ENCODE peak calls at places on chromosome 16, in five cellular contexts. One of them, this sample, is unnamed.

GRCh38 chr16:85834741-85835140 is 35.2 kb downstream of the COX4I1 start:
- DNase-seq in ascending aorta: no peak
- DNase-seq in breast epithelium: no peak
- DNase-seq in epithelial cell of esophagus: no peak
- DNase-seq in fibroblast of lung: no peak
- DNase-seq in this sample: no peak

GRCh38 chr16:66490774-66491715 is 58.9 kb downstream of the TK2 start:
- DNase-seq in ascending aorta: no peak
- DNase-seq in breast epithelium: peak
- DNase-seq in epithelial cell of esophagus: no peak
- DNase-seq in fibroblast of lung: no peak
- DNase-seq in this sample: no peak

GRCh38 chr16:49441366-49441780 is 67.8 kb downstream of the C16orf78 start:
- DNase-seq in ascending aorta: no peak
- DNase-seq in breast epithelium: no peak
- DNase-seq in epithelial cell of esophagus: no peak
- DNase-seq in fibroblast of lung: no peak
- DNase-seq in this sample: peak

GRCh38 chr16:66228791-66229190 is 137.7 kb upstream of the CDH5 start:
- DNase-seq in ascending aorta: no peak
- DNase-seq in breast epithelium: no peak
- DNase-seq in epithelial cell of esophagus: no peak
- DNase-seq in fibroblast of lung: peak
- DNase-seq in this sample: no peak

GRCh38 chr16:10501016-10501607 is 79.3 kb downstream of the EMP2 start:
- DNase-seq in ascending aorta: no peak
- DNase-seq in breast epithelium: no peak
- DNase-seq in epithelial cell of esophagus: no peak
- DNase-seq in fibroblast of lung: no peak
- DNase-seq in this sample: no peak

GRCh38 chr16:70646260-70647241 is at the start of gene IL34:
- DNase-seq in ascending aorta: no peak
- DNase-seq in breast epithelium: no peak
- DNase-seq in epithelial cell of esophagus: no peak
- DNase-seq in fibroblast of lung: no peak
- DNase-seq in this sample: no peak

GRCh38 chr16:87067890-87068289 is 249.3 kb downstream of the C16orf95 start:
- DNase-seq in ascending aorta: no peak
- DNase-seq in breast epithelium: no peak
- DNase-seq in epithelial cell of esophagus: no peak
- DNase-seq in fibroblast of lung: no peak
- DNase-seq in this sample: no peak

GRCh38 chr16:53991181-53992056 is 287.5 kb downstream of the FTO start:
- DNase-seq in ascending aorta: no peak
- DNase-seq in breast epithelium: no peak
- DNase-seq in epithelial cell of esophagus: peak
- DNase-seq in fibroblast of lung: peak
- DNase-seq in this sample: peak

GRCh38 chr16:9035986-9036385 is 55.5 kb upstream of the HAPSTR1 start:
- DNase-seq in ascending aorta: no peak
- DNase-seq in breast epithelium: no peak
- DNase-seq in epithelial cell of esophagus: no peak
- DNase-seq in fibroblast of lung: no peak
- DNase-seq in this sample: no peak

GRCh38 chr16:85454171-85454883 is 158.8 kb upstream of the GSE1 start:
- DNase-seq in ascending aorta: no peak
- DNase-seq in breast epithelium: no peak
- DNase-seq in epithelial cell of esophagus: no peak
- DNase-seq in fibroblast of lung: peak
- DNase-seq in this sample: no peak

GRCh38 chr16:81755915-81756644 is 23.0 kb upstream of the PLCG2 start:
- DNase-seq in ascending aorta: no peak
- DNase-seq in breast epithelium: no peak
- DNase-seq in epithelial cell of esophagus: no peak
- DNase-seq in fibroblast of lung: no peak
- DNase-seq in this sample: no peak

GRCh38 chr16:67857547-67858233 is 10.2 kb upstream of the CENPT start:
- DNase-seq in ascending aorta: peak
- DNase-seq in breast epithelium: peak
- DNase-seq in epithelial cell of esophagus: peak
- DNase-seq in fibroblast of lung: peak
- DNase-seq in this sample: no peak

DNA sequence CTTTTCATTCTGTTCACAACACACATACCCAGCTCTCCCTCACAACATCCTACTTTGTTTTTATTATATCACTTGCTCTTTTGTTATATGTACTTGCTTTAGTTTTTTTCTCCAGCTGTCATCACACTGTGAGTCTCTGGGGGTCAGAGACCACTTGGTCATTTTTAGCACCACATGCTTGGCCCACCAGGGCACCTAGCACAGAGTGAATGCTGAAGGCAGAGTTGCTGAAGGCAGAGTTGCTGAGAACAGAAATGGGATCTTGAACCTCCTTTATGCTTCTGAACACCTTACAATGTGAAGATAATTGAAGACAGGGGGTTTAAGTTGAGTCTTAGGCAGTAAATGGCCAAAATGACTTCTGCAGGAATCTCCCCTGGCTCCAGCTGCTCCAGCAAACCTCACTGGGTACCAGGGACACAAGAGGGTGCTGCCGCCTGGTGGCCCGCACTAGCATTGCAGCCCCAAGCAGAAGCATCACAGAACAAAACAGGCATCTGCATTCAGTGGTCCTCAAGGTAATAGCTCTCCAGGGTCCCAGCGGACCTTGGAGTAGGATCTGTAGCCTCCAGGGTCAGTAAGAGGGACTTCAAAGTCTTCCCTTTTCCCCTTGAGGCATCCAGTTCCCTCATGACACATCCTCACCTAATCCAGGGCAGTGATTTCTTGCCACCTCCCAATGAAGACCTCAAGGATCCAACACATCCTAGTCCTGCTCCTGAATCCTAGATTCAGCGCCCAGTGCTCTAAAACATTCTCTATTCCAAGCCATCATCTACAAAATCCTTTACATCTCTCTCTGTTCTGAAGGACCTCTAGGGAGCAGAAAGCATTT is 1972.6 kb downstream of the TP53TG3F start:
- DNase-seq in ascending aorta: no peak
- DNase-seq in breast epithelium: no peak
- DNase-seq in epithelial cell of esophagus: peak
- DNase-seq in fibroblast of lung: no peak
- DNase-seq in this sample: no peak
- TF ChIP-seq CTCF in ascending aorta: peak
- TF ChIP-seq CTCF in breast epithelium: no peak
- TF ChIP-seq CTCF in epithelial cell of esophagus: peak
- TF ChIP-seq CTCF in fibroblast of lung: peak
- TF ChIP-seq CTCF in this sample: peak

GRCh38 chr16:89357055-89357454 is 133.3 kb downstream of the ANKRD11 start:
- DNase-seq in ascending aorta: no peak
- DNase-seq in breast epithelium: no peak
- DNase-seq in epithelial cell of esophagus: peak
- DNase-seq in fibroblast of lung: no peak
- DNase-seq in this sample: no peak
- TF ChIP-seq CTCF in ascending aorta: no peak
- TF ChIP-seq CTCF in breast epithelium: no peak
- TF ChIP-seq CTCF in epithelial cell of esophagus: no peak
- TF ChIP-seq CTCF in fibroblast of lung: no peak
- TF ChIP-seq CTCF in this sample: no peak

DNA sequence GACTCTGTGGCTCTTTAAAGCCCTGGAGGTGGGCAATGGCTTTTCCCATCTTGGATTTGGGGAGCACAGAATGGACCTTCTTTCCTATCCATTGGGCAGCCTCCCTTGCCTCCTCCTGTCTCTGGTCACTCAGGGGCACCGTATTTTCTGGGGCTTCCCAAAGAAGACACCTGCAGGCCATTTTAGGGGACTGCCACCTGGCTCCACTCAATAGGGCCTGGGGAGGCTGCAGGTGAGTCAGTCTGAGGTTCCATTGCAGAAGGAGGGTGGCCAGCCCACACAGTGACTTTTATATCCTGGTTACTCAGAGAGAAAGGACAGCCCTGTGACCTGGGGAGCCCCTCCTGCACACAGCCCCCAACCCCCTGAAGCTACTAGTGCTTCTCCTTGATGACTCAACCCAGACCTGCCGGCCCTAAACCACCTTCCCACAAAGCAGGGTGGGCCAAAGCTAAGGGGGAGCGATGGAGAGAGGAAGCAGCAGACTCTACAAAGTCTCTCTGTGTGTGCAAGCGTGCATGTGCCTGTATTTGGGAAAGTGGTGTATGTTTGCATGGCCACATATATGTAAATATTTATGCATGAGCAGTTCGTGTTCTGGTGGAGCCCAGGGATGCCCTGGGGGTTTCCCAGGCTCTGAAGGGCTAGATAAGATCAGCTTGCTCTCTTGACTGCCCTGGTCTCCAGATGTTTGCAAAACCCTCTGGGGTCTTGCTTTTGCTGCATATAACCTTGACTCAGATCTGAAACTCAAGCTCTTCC is 5.0 kb downstream of the CX3CL1 start:
- DNase-seq in ascending aorta: no peak
- DNase-seq in breast epithelium: peak
- DNase-seq in epithelial cell of esophagus: peak
- DNase-seq in fibroblast of lung: no peak
- DNase-seq in this sample: no peak
- TF ChIP-seq CTCF in ascending aorta: no peak
- TF ChIP-seq CTCF in breast epithelium: peak
- TF ChIP-seq CTCF in epithelial cell of esophagus: no peak
- TF ChIP-seq CTCF in fibroblast of lung: no peak
- TF ChIP-seq CTCF in this sample: no peak

GRCh38 chr16:6969594-6969993 is 363.1 kb upstream of the RBFOX1 start:
- DNase-seq in ascending aorta: no peak
- DNase-seq in breast epithelium: no peak
- DNase-seq in epithelial cell of esophagus: no peak
- DNase-seq in fibroblast of lung: no peak
- DNase-seq in this sample: no peak
- TF ChIP-seq CTCF in ascending aorta: no peak
- TF ChIP-seq CTCF in breast epithelium: no peak
- TF ChIP-seq CTCF in epithelial cell of esophagus: no peak
- TF ChIP-seq CTCF in fibroblast of lung: no peak
- TF ChIP-seq CTCF in this sample: peak

DNA sequence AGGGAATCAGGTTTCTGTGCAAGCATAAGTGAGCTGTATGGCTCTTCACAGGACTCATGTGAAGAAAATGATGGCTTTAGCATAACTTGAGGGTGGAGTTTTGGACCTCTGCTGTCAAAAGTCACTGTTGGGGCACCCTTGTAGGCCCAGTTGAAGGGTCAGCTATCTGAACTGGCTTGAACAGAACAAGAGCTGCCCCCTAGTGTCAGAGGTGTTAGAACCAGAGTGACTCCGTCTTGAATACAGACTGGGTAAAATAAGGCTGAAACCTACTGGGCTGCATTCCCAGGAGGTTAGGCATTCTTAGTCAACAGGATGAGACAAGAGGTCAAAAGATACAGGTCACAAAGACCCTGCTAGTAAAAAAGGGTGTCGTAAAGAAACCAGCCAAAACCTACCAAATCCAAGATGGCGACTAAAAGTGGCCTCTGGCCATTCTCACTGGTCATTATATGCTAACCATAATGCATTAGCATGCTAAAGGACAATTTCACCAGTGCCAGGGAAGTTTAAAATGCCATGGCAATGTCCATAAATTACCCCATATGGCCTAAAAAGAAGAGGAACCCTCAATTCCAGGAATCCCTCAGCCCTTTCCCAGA is 484.0 kb upstream of the ERCC4 start:
- DNase-seq in ascending aorta: no peak
- DNase-seq in breast epithelium: no peak
- DNase-seq in epithelial cell of esophagus: no peak
- DNase-seq in fibroblast of lung: no peak
- DNase-seq in this sample: no peak
- TF ChIP-seq CTCF in ascending aorta: no peak
- TF ChIP-seq CTCF in breast epithelium: no peak
- TF ChIP-seq CTCF in epithelial cell of esophagus: no peak
- TF ChIP-seq CTCF in fibroblast of lung: no peak
- TF ChIP-seq CTCF in this sample: no peak